ENCODE peak calls at places on chromosomes 16 and 17, in four cellular contexts. One of them, this sample, is unnamed.

GRCh38 chr17:36529121-36529520 is 5.5 kb downstream of the MYO19 start:
- DNase-seq in IMR-90: peak
- DNase-seq in mesenchymal stem cell: peak
- DNase-seq in H1: no peak
- DNase-seq in this sample: no peak

GRCh38 chr16:11389631-11390565 is 44.6 kb downstream of the RMI2 start:
- DNase-seq in IMR-90: no peak
- DNase-seq in mesenchymal stem cell: no peak
- DNase-seq in H1: no peak
- DNase-seq in this sample: no peak

GRCh38 chr17:81960130-81960958 is 643 bp downstream of the NOTUM start:
- DNase-seq in IMR-90: no peak
- DNase-seq in mesenchymal stem cell: no peak
- DNase-seq in H1: peak
- DNase-seq in this sample: peak

GRCh38 chr16:86626284-86626683 is 47.9 kb downstream of the FOXL1 start:
- DNase-seq in IMR-90: no peak
- DNase-seq in mesenchymal stem cell: no peak
- DNase-seq in H1: no peak
- DNase-seq in this sample: no peak

GRCh38 chr17:40942553-40942952 is 5.1 kb upstream of the KRT23 start:
- DNase-seq in IMR-90: no peak
- DNase-seq in mesenchymal stem cell: no peak
- DNase-seq in H1: no peak
- DNase-seq in this sample: no peak

GRCh38 chr17:73308017-73308823 is 3.6 kb downstream of the CDC42EP4 start:
- DNase-seq in IMR-90: peak
- DNase-seq in mesenchymal stem cell: peak
- DNase-seq in H1: no peak
- DNase-seq in this sample: no peak

GRCh38 chr16:25596194-25596593 is 95.6 kb upstream of the HS3ST4 start:
- DNase-seq in IMR-90: no peak
- DNase-seq in mesenchymal stem cell: no peak
- DNase-seq in H1: no peak
- DNase-seq in this sample: no peak

GRCh38 chr17:40702271-40702670 is 1.3 kb downstream of the KRT24 start:
- DNase-seq in IMR-90: no peak
- DNase-seq in mesenchymal stem cell: no peak
- DNase-seq in H1: no peak
- DNase-seq in this sample: no peak

GRCh38 chr16:90032664-90033346 is 13.5 kb upstream of the DBNDD1 start:
- DNase-seq in IMR-90: peak
- DNase-seq in mesenchymal stem cell: peak
- DNase-seq in H1: no peak
- DNase-seq in this sample: no peak

GRCh38 chr17:2084766-2085647 is 30.1 kb downstream of the HIC1 start:
- DNase-seq in IMR-90: peak
- DNase-seq in mesenchymal stem cell: peak
- DNase-seq in H1: no peak
- DNase-seq in this sample: peak

GRCh38 chr17:49707246-49707607 is 537 bp downstream of the SLC35B1 start:
- DNase-seq in IMR-90: no peak
- DNase-seq in mesenchymal stem cell: peak
- DNase-seq in H1: no peak
- DNase-seq in this sample: no peak

GRCh38 chr17:61409301-61410099 is 9.9 kb downstream of the TBX2 start:
- DNase-seq in IMR-90: peak
- DNase-seq in mesenchymal stem cell: peak
- DNase-seq in H1: peak
- DNase-seq in this sample: peak

GRCh38 chr17:47315451-47316266 is 8.1 kb upstream of the EFCAB13 start:
- DNase-seq in IMR-90: peak
- DNase-seq in mesenchymal stem cell: peak
- DNase-seq in H1: no peak
- DNase-seq in this sample: no peak

GRCh38 chr17:59505610-59506276 is 59.7 kb upstream of the DHX40 start:
- DNase-seq in IMR-90: peak
- DNase-seq in mesenchymal stem cell: no peak
- DNase-seq in H1: no peak
- DNase-seq in this sample: no peak

GRCh38 chr17:27585792-27586191 is 45.2 kb upstream of the LGALS9 start:
- DNase-seq in IMR-90: no peak
- DNase-seq in mesenchymal stem cell: no peak
- DNase-seq in H1: no peak
- DNase-seq in this sample: no peak

GRCh38 chr16:73020409-73020884 is 27.5 kb downstream of the ZFHX3 start:
- DNase-seq in IMR-90: peak
- DNase-seq in mesenchymal stem cell: peak
- DNase-seq in H1: no peak
- DNase-seq in this sample: no peak

GRCh38 chr17:33712120-33712519 is 419.0 kb upstream of the ASIC2 start:
- DNase-seq in IMR-90: no peak
- DNase-seq in mesenchymal stem cell: no peak
- DNase-seq in H1: no peak
- DNase-seq in this sample: peak

GRCh38 chr16:85462405-85463227 is 150.5 kb upstream of the GSE1 start:
- DNase-seq in IMR-90: no peak
- DNase-seq in mesenchymal stem cell: peak
- DNase-seq in H1: no peak
- DNase-seq in this sample: no peak

GRCh38 chr17:418421-418751 is 65.8 kb upstream of the RPH3AL start:
- DNase-seq in IMR-90: no peak
- DNase-seq in mesenchymal stem cell: no peak
- DNase-seq in H1: no peak
- DNase-seq in this sample: no peak

GRCh38 chr16:78122774-78123315 is 23.4 kb downstream of the WWOX start:
- DNase-seq in IMR-90: peak
- DNase-seq in mesenchymal stem cell: peak
- DNase-seq in H1: no peak
- DNase-seq in this sample: no peak

GRCh38 chr16:9090960-9091866 is at the start of gene HAPSTR1:
- DNase-seq in IMR-90: peak
- DNase-seq in mesenchymal stem cell: peak
- DNase-seq in H1: peak
- DNase-seq in this sample: peak

GRCh38 chr17:3693829-3694231 is 2.1 kb downstream of the P2RX5 start:
- DNase-seq in IMR-90: no peak
- DNase-seq in mesenchymal stem cell: no peak
- DNase-seq in H1: no peak
- DNase-seq in this sample: no peak

GRCh38 chr17:68346448-68346847 is 55.2 kb downstream of the ARSG start:
- DNase-seq in IMR-90: no peak
- DNase-seq in mesenchymal stem cell: no peak
- DNase-seq in H1: no peak
- DNase-seq in this sample: no peak

GRCh38 chr16:68444058-68444657 is 4.2 kb downstream of the SMPD3 start:
- DNase-seq in IMR-90: peak
- DNase-seq in mesenchymal stem cell: peak
- DNase-seq in H1: peak
- DNase-seq in this sample: peak

GRCh38 chr16:19883296-19883951 is 1.2 kb downstream of the GPRC5B start:
- DNase-seq in IMR-90: peak
- DNase-seq in mesenchymal stem cell: peak
- DNase-seq in H1: peak
- DNase-seq in this sample: peak

GRCh38 chr17:75370288-75370687 is 35.2 kb downstream of the GRB2 start:
- DNase-seq in IMR-90: no peak
- DNase-seq in mesenchymal stem cell: no peak
- DNase-seq in H1: no peak
- DNase-seq in this sample: no peak

GRCh38 chr17:75367312-75367711 is 38.2 kb downstream of the GRB2 start:
- DNase-seq in IMR-90: peak
- DNase-seq in mesenchymal stem cell: peak
- DNase-seq in H1: no peak
- DNase-seq in this sample: no peak

GRCh38 chr17:75371981-75372380 is 33.5 kb downstream of the GRB2 start:
- DNase-seq in IMR-90: no peak
- DNase-seq in mesenchymal stem cell: no peak
- DNase-seq in H1: no peak
- DNase-seq in this sample: no peak

GRCh38 chr17:75373290-75373689 is 32.2 kb downstream of the GRB2 start:
- DNase-seq in IMR-90: no peak
- DNase-seq in mesenchymal stem cell: no peak
- DNase-seq in H1: no peak
- DNase-seq in this sample: no peak

DNA sequence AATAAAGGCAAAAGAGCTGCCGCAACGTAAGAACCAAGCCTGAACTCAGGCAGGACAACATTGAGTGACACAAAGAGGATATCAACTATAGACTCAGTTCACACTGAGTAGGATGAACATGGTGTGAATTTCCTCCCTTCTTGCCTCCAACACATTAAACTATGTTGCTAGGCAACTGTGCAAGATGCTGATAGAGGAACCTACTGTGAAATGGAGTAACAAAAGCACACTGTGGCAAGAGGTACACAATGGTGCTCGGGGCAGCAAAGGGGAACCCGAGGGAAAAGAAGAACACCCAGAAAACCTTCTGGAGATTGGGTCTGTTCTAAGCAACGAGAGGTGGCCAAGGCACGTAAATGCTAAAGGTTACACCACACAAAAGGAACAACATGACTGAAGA is 34.1 kb downstream of the GRB2 start:
- DNase-seq in IMR-90: no peak
- DNase-seq in mesenchymal stem cell: no peak
- DNase-seq in H1: no peak
- DNase-seq in this sample: no peak
- H2AFZ ChIP-seq in IMR-90: no peak
- H2AFZ ChIP-seq in mesenchymal stem cell: no peak
- H2AFZ ChIP-seq in H1: no peak
- H2AFZ ChIP-seq in this sample: no peak

GRCh38 chr17:80224683-80225082 is 4.5 kb downstream of the SLC26A11 start:
- DNase-seq in IMR-90: no peak
- DNase-seq in mesenchymal stem cell: no peak
- DNase-seq in H1: no peak
- DNase-seq in this sample: peak

GRCh38 chr17:80221401-80221800 is 1.2 kb downstream of the SLC26A11 start:
- DNase-seq in IMR-90: no peak
- DNase-seq in mesenchymal stem cell: no peak
- DNase-seq in H1: no peak
- DNase-seq in this sample: peak

GRCh38 chr17:80224098-80224497 is 3.9 kb downstream of the SLC26A11 start:
- DNase-seq in IMR-90: no peak
- DNase-seq in mesenchymal stem cell: no peak
- DNase-seq in H1: no peak
- DNase-seq in this sample: no peak

GRCh38 chr17:80222376-80223141 is 2.3 kb downstream of the SLC26A11 start:
- DNase-seq in IMR-90: no peak
- DNase-seq in mesenchymal stem cell: no peak
- DNase-seq in H1: no peak
- DNase-seq in this sample: no peak

GRCh38 chr17:80223142-80223815 is 3.1 kb downstream of the SLC26A11 start:
- DNase-seq in IMR-90: no peak
- DNase-seq in mesenchymal stem cell: no peak
- DNase-seq in H1: no peak
- DNase-seq in this sample: no peak
- H3K23ac ChIP-seq in IMR-90: no peak
- H3K23ac ChIP-seq in mesenchymal stem cell: no peak
- H3K23ac ChIP-seq in H1: no peak
- H3K23ac ChIP-seq in this sample: no peak

DNA sequence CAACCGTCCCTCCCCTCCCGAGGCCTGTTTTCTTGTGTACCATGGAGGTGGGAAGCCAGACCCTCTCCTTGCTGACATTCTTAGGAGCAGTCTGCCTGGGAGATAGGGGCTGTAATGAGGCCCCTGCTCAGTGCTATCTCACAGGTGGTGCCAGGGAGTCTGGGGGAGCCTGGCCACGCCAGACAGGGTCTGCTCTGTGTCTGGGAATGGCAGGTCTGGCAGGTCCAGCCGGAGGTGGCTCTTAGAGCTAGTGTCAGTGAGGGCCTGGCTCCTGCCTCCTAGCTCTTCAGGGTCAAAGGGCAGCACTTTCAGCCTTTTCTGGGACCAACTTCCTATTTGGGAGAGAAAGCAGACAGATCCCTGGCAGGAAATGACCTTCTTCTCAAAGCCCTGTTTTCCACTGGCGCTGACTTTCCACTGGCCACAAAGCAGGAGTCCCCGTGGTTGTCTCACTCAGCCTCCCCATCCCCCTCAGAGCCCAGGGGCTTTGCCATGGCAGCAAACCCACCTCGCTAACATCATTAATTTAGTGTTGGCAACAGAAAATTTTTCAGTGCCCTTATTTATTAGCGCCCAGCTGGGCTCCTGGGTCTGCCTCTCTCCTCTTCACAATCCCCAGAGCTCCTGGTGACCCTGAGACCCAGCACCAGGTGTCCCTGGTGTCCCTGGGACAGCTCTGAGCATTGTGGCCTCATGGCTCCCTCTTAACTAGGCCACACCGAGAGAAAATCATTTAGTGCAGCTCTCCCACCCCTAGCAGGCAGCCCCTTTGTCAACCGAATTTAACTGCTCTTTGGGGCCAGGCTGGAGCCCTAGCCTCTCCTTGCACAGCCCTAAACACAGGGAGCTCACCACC is 24.0 kb upstream of the DOK4 start:
- DNase-seq in IMR-90: no peak
- DNase-seq in mesenchymal stem cell: no peak
- DNase-seq in H1: no peak
- DNase-seq in this sample: no peak
- H2AFZ ChIP-seq in IMR-90: no peak
- H2AFZ ChIP-seq in mesenchymal stem cell: peak
- H2AFZ ChIP-seq in H1: no peak
- H2AFZ ChIP-seq in this sample: no peak

GRCh38 chr16:1265090-1265630 is 9.3 kb downstream of the TPSD1 start:
- DNase-seq in IMR-90: no peak
- DNase-seq in mesenchymal stem cell: no peak
- DNase-seq in H1: no peak
- DNase-seq in this sample: no peak
- H3K23ac ChIP-seq in IMR-90: no peak
- H3K23ac ChIP-seq in mesenchymal stem cell: no peak
- H3K23ac ChIP-seq in H1: no peak
- H3K23ac ChIP-seq in this sample: no peak

GRCh38 chr17:29594441-29595090 is 1.6 kb downstream of the ANKRD13B start:
- DNase-seq in IMR-90: no peak
- DNase-seq in mesenchymal stem cell: no peak
- DNase-seq in H1: no peak
- DNase-seq in this sample: no peak
- H2AFZ ChIP-seq in IMR-90: peak
- H2AFZ ChIP-seq in mesenchymal stem cell: no peak
- H2AFZ ChIP-seq in H1: no peak
- H2AFZ ChIP-seq in this sample: no peak